ENCODE peak calls at places on chromosome 6, in five cellular contexts. G is left lung, N is suprapubic skin, D is cardiac muscle cell, J is fibroblast of villous mesenchyme. I is an unnamed sample.

GRCh38 chr6:139828751-139829519 is 454.5 kb upstream of the CITED2 start:
- DNase-seq in G (no peak), D (no peak), N (no peak), J (no peak), I (no peak)

GRCh38 chr6:96212076-96212475 is 196.3 kb downstream of the FUT9 start:
- DNase-seq in J (no peak), G (no peak), N (no peak), D (no peak), I (no peak)

GRCh38 chr6:107284805-107285204 is 169.5 kb upstream of the BEND3 start:
- DNase-seq in D (no peak), N (no peak), G (no peak), J (no peak), I (no peak)

GRCh38 chr6:2309138-2309537 is 63.7 kb upstream of the GMDS start:
- DNase-seq in J (no peak), D (no peak), N (no peak), G (no peak), I (no peak)

GRCh38 chr6:139705284-139705683 is 330.8 kb upstream of the CITED2 start:
- DNase-seq in D (no peak), J (no peak), N (no peak), G (no peak), I (no peak)

GRCh38 chr6:130674604-130675003 is 152.6 kb upstream of the SMLR1 start:
- DNase-seq in D (no peak), N (no peak), J (peak; percentile 45), G (no peak), I (no peak)

GRCh38 chr6:78502386-78502887 is 364.9 kb upstream of the IRAK1BP1 start:
- DNase-seq in D (no peak), G (no peak), N (no peak), J (no peak), I (no peak)

GRCh38 chr6:2355155-2355554 is 109.8 kb upstream of the GMDS start:
- DNase-seq in D (no peak), N (no peak), J (no peak), G (no peak), I (no peak)

GRCh38 chr6:3771407-3772011 is 20.0 kb upstream of the PXDC1 start:
- DNase-seq in N (no peak), D (no peak), G (no peak), J (no peak), I (no peak)

GRCh38 chr6:5238336-5238735 is 22.4 kb downstream of the LYRM4 start:
- DNase-seq in J (no peak), N (no peak), D (no peak), G (no peak), I (no peak)

GRCh38 chr6:45084257-45084656 is 243.9 kb upstream of the RUNX2 start:
- DNase-seq in N (no peak), J (no peak), D (no peak), G (no peak), I (no peak)

GRCh38 chr6:46134216-46134615 is 4.4 kb downstream of the ENPP4 start:
- DNase-seq in N (no peak), J (no peak), G (no peak), D (no peak), I (no peak)

GRCh38 chr6:167768471-167769215 is 58.1 kb upstream of the AFDN start:
- DNase-seq in D (no peak), G (no peak), J (no peak), N (no peak), I (no peak)

GRCh38 chr6:134835998-134836397 is 113.9 kb downstream of the ALDH8A1 start:
- DNase-seq in N (no peak), G (no peak), D (no peak), J (peak; percentile 44), I (no peak)

GRCh38 chr6:147180926-147181325 is 23.3 kb upstream of the STXBP5 start:
- DNase-seq in J (no peak), G (no peak), N (no peak), D (no peak), I (no peak)

DNA sequence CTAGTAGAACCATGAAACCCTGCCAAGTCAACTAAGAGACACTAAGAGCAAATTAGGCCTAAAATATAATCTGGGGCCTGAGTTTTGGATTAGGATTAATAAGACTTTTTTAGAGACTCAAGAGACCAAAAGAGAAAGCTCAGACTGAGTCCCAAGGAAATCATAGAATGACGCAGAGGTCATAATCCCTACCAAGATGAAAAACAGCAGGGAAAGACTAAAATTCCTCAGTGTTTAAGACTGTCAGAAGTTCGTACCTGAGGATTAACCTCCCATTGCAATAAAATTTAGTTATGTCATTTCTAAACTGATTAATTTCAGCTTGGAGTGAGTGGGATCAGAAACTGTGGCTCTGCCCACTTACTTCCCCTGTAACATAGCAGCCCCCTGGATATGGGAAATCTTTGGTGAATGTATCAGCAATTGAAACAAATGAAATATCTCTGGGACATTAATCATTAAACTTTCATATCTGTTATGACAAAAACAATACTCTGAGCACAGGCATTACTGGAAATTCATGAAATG is 200.3 kb downstream of the EDN1 start:
- DNase-seq in J (peak; percentile 41), D (no peak), G (no peak), N (no peak), I (no peak)
- TF ChIP-seq CTCF in J (no peak), D (no peak), G (no peak), N (no peak), I (no peak)

GRCh38 chr6:154909821-154910220 is 85.3 kb upstream of the TIAM2 start:
- DNase-seq in J (no peak), D (no peak), G (no peak), N (no peak), I (no peak)

GRCh38 chr6:154916857-154917256 is 78.3 kb upstream of the TIAM2 start:
- DNase-seq in D (no peak), J (no peak), G (no peak), N (no peak), I (no peak)

GRCh38 chr6:154919806-154920205 is 75.3 kb upstream of the TIAM2 start:
- DNase-seq in D (no peak), N (no peak), G (no peak), J (no peak), I (no peak)

GRCh38 chr6:154917941-154918340 is 77.2 kb upstream of the TIAM2 start:
- DNase-seq in J (no peak), D (no peak), N (no peak), G (no peak), I (no peak)

DNA sequence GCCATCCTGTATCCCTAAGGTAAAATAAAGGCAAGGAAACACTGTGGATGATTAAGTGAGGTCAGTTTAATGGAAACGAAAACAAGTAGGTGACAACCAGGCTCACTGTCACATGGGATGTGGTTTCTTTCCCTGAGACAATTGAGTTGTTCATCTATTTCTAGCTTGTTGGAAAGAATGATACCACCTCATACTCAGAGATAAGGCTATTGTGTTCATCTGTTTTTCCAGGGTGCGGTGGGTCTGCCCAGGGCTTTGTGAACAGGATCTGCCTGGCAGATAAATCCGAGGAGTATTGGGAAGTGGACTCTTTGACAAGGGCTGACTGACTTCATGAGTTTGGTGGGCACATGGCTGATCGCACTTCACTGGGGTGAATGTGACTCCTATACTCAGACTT is 80.8 kb upstream of the TIAM2 start:
- DNase-seq in D (no peak), N (peak; percentile 14), G (no peak), J (no peak), I (no peak)
- H3K4me3 ChIP-seq in D (no peak overlapping the region), N (no peak overlapping the region), G (no peak overlapping the region), J (no peak overlapping the region), I (no peak overlapping the region)

GRCh38 chr6:34530753-34531365 is 25.3 kb downstream of the SPDEF start:
- DNase-seq in G (no peak), J (no peak), N (no peak), D (no peak), I (no peak)
- TF ChIP-seq CTCF in G (no peak), J (no peak), N (no peak), D (no peak), I (no peak)

GRCh38 chr6:21599074-21599639 is 5.6 kb downstream of the SOX4 start:
- DNase-seq in D (no peak), J (no peak), G (no peak), N (no peak), I (no peak)
- H3K4me3 ChIP-seq in D (peak overlapping the region; percentile 99), J (peak overlapping the region; percentile 91), G (peak overlapping the region; percentile 74), N (no peak overlapping the region), I (peak overlapping the region; percentile 91)

DNA sequence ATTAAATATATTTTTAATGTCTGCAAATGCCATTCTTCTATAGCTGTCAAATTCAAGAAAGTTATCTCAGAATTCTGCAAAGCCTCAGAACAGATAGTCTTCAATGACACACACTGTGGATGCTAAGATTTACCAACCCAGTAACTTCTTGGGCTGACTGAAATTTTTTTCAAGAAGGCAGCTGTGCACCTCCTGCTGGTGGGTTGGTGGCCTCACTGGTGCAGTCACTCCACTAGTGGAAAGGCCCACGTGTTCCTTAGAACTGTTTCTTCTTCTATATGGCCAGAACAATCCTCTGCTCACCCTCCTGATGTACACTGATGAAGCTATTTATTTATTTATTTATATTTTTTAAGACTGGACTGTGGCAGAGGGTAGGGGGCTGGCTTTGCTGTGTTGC is 28.1 kb upstream of the MTCL3 start:
- DNase-seq in G (no peak), D (peak; percentile 14), J (no peak), N (no peak), I (no peak)
- TF ChIP-seq CTCF in G (no peak), D (peak; percentile 45), J (peak; percentile 37), N (no peak), I (peak; percentile 36)

I was measured in HFF-Myc.